ENCODE peak calls at places on chromosomes 5 and 9, in four cellular contexts. U is tibial nerve, M is RWPE1, J is brain microvascular endothelial cell. E is an unnamed sample.

GRCh38 chr5:71924980-71925379 is 182.3 kb upstream of the MAP1B start:
- DNase-seq in U (no peak), M (no peak), J (peak; percentile 48), E (no peak)

GRCh38 chr5:169828385-169828784 is 151.9 kb downstream of the INSYN2B start:
- DNase-seq in U (no peak), M (no peak), J (no peak), E (no peak)

GRCh38 chr9:133114451-133114885 is 6.6 kb downstream of the RALGDS start:
- DNase-seq in U (no peak), M (no peak), J (no peak), E (no peak)

GRCh38 chr9:81113408-81114124 is 575.8 kb downstream of the TLE1 start:
- DNase-seq in U (no peak), M (no peak), J (no peak), E (no peak)

GRCh38 chr9:35756743-35757526 is 2.9 kb upstream of the MSMP start:
- DNase-seq in U (no peak), M (no peak), J (no peak), E (no peak)

GRCh38 chr5:68007446-68007845 is 208.1 kb upstream of the PIK3R1 start:
- DNase-seq in U (peak; percentile 28), M (no peak), J (peak; percentile 81), E (peak; percentile 60)

GRCh38 chr5:175860531-175861045 is 10.8 kb upstream of the CPLX2 start:
- DNase-seq in U (no peak), M (no peak), J (no peak), E (no peak)

GRCh38 chr9:97445119-97445701 is 33.3 kb downstream of the TDRD7 start:
- DNase-seq in U (no peak), M (no peak), J (no peak), E (no peak)

GRCh38 chr9:81622471-81623245 is 66.7 kb downstream of the TLE1 start:
- DNase-seq in U (no peak), M (no peak), J (no peak), E (no peak)

GRCh38 chr9:105116047-105116868 is 128.2 kb upstream of the SLC44A1 start:
- DNase-seq in U (no peak), M (no peak), J (no peak), E (no peak)

GRCh38 chr5:180159756-180160155 is 49.3 kb downstream of the RASGEF1C start:
- DNase-seq in U (no peak), M (no peak), J (no peak), E (no peak)

GRCh38 chr9:69572611-69573010 is 99.6 kb downstream of the APBA1 start:
- DNase-seq in U (no peak), M (no peak), J (no peak), E (no peak)

GRCh38 chr9:108617661-108618060 is 238.1 kb downstream of the ACTL7B start:
- DNase-seq in U (no peak), M (no peak), J (peak; percentile 21), E (no peak)

GRCh38 chr9:135448570-135449180 is 30.9 kb upstream of the PPP1R26 start:
- DNase-seq in U (no peak), M (no peak), J (no peak), E (no peak)

GRCh38 chr5:177498013-177498847 is 826 bp upstream of the PDLIM7 start:
- DNase-seq in U (no peak), M (no peak), J (no peak), E (no peak)
- H3K27ac ChIP-seq in U (peak overlapping the region; percentile 97), M (peak overlapping the region; percentile 96), J (peak overlapping the region; percentile 97), E (no peak overlapping the region)

GRCh38 chr5:10695055-10695649 is 65.9 kb downstream of the DAP start:
- DNase-seq in U (peak; percentile 41), M (peak; percentile 82), J (peak; percentile 60), E (no peak)
- TF ChIP-seq CTCF in U (peak; percentile 71), M (peak; percentile 98), J (peak; percentile 91), E (peak; percentile 87)

GRCh38 chr9:136980669-136981478 is 1.9 kb upstream of the LCNL1 start:
- DNase-seq in U (no peak), M (no peak), J (no peak), E (no peak)

GRCh38 chr9:136977223-136978072 is at the start of gene PTGDS:
- DNase-seq in U (peak; percentile 65), M (no peak), J (no peak), E (no peak)

GRCh38 chr9:136979769-136980587 is 2.7 kb downstream of the PTGDS start:
- DNase-seq in U (no peak), M (no peak), J (no peak), E (no peak)

GRCh38 chr9:136978865-136979544 is 1.7 kb downstream of the PTGDS start:
- DNase-seq in U (peak; percentile 42), M (no peak), J (no peak), E (no peak)

DNA sequence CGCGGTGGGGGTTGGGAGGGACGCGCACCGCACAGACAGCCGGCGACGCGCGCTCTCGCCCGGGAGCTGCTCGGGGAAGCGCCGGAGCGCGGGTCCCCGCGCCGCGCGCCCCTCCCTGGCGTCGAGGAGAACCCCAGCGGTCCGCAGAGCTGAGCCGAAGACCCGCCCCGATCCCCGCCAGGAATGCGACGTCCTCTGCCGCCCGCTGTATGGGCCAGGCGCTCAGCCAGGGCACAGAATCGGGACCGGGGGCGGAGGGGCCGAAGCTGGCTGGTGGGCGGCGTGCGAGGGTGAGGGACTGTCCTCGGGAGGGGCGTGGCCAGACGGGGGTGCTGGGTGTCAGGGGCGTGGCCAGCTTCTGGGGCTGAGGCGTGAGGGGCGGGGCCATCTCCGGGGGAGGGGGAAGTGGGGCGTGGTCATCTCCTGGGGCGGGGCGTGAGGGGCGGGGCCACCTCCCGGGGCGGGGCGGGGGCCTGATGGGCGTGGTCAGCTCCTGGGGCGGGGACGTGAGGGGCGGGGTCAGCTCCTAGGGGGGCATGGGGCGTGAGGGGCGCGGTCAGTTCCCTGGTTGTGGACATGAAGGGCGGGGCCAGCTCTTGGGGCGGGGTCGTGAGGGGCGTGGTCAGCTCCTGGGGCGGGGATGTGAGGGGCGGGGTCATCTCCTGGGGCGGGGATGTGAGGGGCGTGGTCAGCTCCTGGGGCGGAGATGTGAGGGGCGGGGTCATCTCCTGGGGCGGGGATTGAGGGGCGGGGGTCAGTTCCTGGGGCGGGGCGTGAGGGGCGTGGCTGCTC is 965 bp downstream of the PTGDS start:
- DNase-seq in U (peak; percentile 74), M (peak; percentile 100), J (peak; percentile 38), E (no peak)
- H3K27ac ChIP-seq in U (peak overlapping the region; percentile 59), M (peak overlapping the region; percentile 80), J (no peak overlapping the region), E (no peak overlapping the region)

GRCh38 chr5:6822068-6822467 is 108.8 kb downstream of the TENT4A start:
- DNase-seq in U (no peak), M (no peak), J (no peak), E (no peak)

GRCh38 chr5:6818594-6819512 is 105.6 kb downstream of the TENT4A start:
- DNase-seq in U (no peak), M (no peak), J (no peak), E (no peak)

GRCh38 chr5:6822556-6823343 is 109.5 kb downstream of the TENT4A start:
- DNase-seq in U (no peak), M (no peak), J (no peak), E (no peak)

GRCh38 chr5:6820851-6821479 is 107.7 kb downstream of the TENT4A start:
- DNase-seq in U (no peak), M (peak; percentile 49), J (no peak), E (no peak)

GRCh38 chr5:6819521-6819920 is 106.3 kb downstream of the TENT4A start:
- DNase-seq in U (no peak), M (no peak), J (no peak), E (no peak)
- TF ChIP-seq CTCF in U (no peak), M (no peak), J (no peak), E (no peak)

DNA sequence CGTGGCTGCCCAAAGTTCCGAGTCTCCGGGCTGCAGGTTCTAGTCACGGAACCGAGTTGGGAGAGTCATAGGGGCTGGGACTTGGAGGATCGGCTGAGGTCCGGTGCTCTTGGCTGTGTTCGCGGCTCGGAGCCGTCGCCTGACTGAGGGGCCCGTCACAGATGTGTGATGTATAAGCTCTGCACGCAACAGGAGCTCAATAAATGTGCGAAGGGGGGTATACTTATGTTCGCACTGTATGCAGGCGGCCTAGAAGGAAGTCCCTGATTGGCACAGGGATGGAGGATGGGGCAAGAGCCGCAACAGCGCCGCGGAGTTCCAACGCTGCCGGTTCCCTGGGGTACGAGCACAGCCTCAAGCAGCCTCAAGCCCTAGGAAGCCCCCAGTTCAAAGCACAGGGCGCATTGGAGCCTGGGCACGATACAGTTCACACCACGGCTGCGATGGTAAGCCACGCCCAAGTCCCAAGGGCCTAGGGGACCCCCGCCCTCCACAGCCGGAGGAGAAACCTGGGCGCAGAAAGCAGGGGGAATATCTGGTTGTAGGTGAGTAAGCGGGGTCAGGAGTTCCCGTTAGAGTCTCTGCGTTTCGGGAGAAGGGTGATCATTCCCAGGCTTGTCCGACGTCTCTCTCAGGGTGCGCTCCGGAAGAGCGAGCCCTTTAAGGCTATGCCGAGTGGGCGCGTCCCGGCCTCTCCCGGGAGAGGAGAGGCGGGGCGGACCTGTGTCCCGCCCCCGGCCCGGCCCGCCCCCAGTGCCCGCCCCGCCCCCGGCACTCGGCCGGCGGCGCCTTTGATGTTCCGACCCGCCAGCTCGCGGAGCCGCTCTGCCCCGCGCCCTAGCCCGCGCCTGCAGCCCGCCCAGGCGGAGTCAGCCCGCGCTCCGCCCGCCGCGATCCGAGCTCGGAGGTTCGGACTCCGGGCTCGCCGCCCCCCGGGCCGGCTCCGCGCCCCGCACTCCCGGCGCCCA is at the start of gene TCF7:
- DNase-seq in U (peak; percentile 42), M (peak; percentile 98), J (peak; percentile 20), E (peak; percentile 55)
- H3K27ac ChIP-seq in U (peak within 1 kb of the TSS; percentile 64), M (peak within 1 kb of the TSS; percentile 53), J (no peak within 1 kb of the TSS), E (no peak within 1 kb of the TSS)

DNA sequence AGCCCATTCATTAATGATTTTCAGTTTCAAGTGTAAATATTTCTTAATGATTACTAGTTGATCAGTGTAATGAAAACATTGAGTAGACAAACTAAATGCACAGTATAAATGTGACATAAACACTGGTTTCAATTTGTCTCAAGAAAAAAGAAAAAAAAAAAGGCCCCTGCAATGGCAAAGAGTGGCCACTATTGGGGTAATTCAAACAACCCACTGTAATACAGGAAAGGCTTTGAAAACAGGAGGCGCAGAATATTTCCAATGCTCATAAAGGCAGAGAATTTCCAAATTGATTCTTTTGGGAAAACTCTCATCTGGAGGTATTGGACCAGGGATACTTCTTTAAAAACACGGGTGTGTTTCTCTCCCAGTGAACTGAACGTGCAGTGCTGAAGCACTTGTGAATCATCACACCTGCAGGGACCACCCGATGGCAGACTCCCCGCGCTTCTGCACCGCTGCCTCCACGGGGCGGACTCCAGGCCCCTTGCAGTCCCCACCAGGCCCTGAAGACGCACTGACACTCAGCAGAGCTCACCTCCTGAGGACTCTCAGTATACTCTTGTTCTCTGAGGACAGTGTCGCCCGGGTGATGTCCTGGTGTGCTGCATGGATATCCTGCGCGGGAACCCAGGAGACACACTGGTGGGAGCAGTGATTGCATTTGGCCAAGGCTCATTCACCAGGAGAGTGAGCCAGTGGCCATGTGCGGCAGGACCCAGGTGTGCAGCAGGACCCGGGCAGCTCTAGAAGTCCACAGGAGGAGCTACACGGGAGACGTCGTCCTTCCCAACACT is 227.6 kb upstream of the IRX4 start:
- DNase-seq in U (no peak), M (no peak), J (no peak), E (no peak)
- TF ChIP-seq CTCF in U (no peak), M (no peak), J (no peak), E (no peak)

E was measured in AG04450.